ENCODE peak calls at places on chromosome 3, in ten cellular contexts. S is ovary; I is endodermal cell; A is PC-3; C is CD8-positive, alpha-beta T cell; F is tibial artery; P is foreskin fibroblast; D is upper lobe of left lung; K is lower leg skin; X is fibroblast of the aortic adventitia. L is an unnamed sample.

GRCh38 chr3:129597087-129597791 is 9.2 kb downstream of the PLXND1 start:
- DNase-seq in S (no peak), I (no peak), A (no peak), C (no peak), F (peak; percentile 81), P (peak; percentile 75), D (peak; percentile 80), K (no peak), X (peak; percentile 60), L (no peak)

GRCh38 chr3:120642368-120642948 is 39.6 kb downstream of the HGD start:
- DNase-seq in S (no peak), I (no peak), A (no peak), C (no peak), F (no peak), P (peak; percentile 5), D (no peak), K (no peak), X (peak; percentile 52), L (no peak)

GRCh38 chr3:182111967-182112366 is 400.2 kb downstream of the SOX2 start:
- DNase-seq in S (no peak), I (no peak), A (no peak), C (no peak), F (no peak), P (no peak), D (no peak), K (no peak), X (no peak), L (peak; percentile 51)

GRCh38 chr3:188006726-188007393 is 147.1 kb upstream of the LPP start:
- DNase-seq in S (no peak), I (no peak), A (peak; percentile 61), C (no peak), F (peak; percentile 74), P (no peak), D (peak; percentile 8), K (no peak), X (peak; percentile 15), L (peak; percentile 37)

GRCh38 chr3:188756241-188756640 is 415.5 kb upstream of the TPRG1 start:
- DNase-seq in S (no peak), I (no peak), A (no peak), C (no peak), F (no peak), P (no peak), D (no peak), K (no peak), X (no peak), L (no peak)

GRCh38 chr3:141362736-141363135 is 5.6 kb upstream of the ZBTB38 start:
- DNase-seq in S (no peak), I (no peak), A (no peak), C (no peak), F (no peak), P (no peak), D (no peak), K (no peak), X (no peak), L (no peak)

GRCh38 chr3:111605493-111605892 is 10.3 kb upstream of the ZBED2 start:
- DNase-seq in S (no peak), I (no peak), A (no peak), C (no peak), F (no peak), P (no peak), D (no peak), K (no peak), X (no peak), L (no peak)

GRCh38 chr3:119538772-119539171 is 20.6 kb downstream of the CD80 start:
- DNase-seq in S (no peak), I (no peak), A (no peak), C (no peak), F (no peak), P (no peak), D (no peak), K (no peak), X (no peak), L (no peak)

GRCh38 chr3:72380193-72380592 is 468.1 kb downstream of the SHQ1 start:
- DNase-seq in S (no peak), I (no peak), A (peak; percentile 37), C (no peak), F (no peak), P (peak; percentile 60), D (no peak), K (no peak), X (peak; percentile 59), L (peak; percentile 49)

GRCh38 chr3:80355144-80355543 is 587.3 kb upstream of the ROBO1 start:
- DNase-seq in S (no peak), I (no peak), A (no peak), C (no peak), F (no peak), P (no peak), D (no peak), K (no peak), X (no peak), L (peak; percentile 67)

GRCh38 chr3:12719541-12719940 is 39.5 kb downstream of the TMEM40 start:
- DNase-seq in S (no peak), I (no peak), A (no peak), C (no peak), F (no peak), P (no peak), D (no peak), K (no peak), X (no peak), L (no peak)

GRCh38 chr3:24504765-24505164 is 10.1 kb upstream of the THRB start:
- DNase-seq in S (no peak), I (no peak), A (no peak), C (no peak), F (no peak), P (no peak), D (no peak), K (no peak), X (no peak), L (no peak)

GRCh38 chr3:70829101-70829500 is 516.7 kb upstream of the MDFIC2 start:
- DNase-seq in S (peak; percentile 9), I (no peak), A (no peak), C (no peak), F (no peak), P (peak; percentile 67), D (no peak), K (no peak), X (peak; percentile 96), L (no peak)

GRCh38 chr3:194112120-194113106 is 23.5 kb upstream of the HES1 start:
- DNase-seq in S (no peak), I (no peak), A (peak; percentile 92), C (no peak), F (no peak), P (no peak), D (no peak), K (no peak), X (no peak), L (peak; percentile 97)

GRCh38 chr3:62139957-62140356 is 233.4 kb downstream of the FEZF2 start:
- DNase-seq in S (no peak), I (no peak), A (no peak), C (no peak), F (peak; percentile 89), P (peak; percentile 72), D (no peak), K (no peak), X (peak; percentile 29), L (peak; percentile 66)

DNA sequence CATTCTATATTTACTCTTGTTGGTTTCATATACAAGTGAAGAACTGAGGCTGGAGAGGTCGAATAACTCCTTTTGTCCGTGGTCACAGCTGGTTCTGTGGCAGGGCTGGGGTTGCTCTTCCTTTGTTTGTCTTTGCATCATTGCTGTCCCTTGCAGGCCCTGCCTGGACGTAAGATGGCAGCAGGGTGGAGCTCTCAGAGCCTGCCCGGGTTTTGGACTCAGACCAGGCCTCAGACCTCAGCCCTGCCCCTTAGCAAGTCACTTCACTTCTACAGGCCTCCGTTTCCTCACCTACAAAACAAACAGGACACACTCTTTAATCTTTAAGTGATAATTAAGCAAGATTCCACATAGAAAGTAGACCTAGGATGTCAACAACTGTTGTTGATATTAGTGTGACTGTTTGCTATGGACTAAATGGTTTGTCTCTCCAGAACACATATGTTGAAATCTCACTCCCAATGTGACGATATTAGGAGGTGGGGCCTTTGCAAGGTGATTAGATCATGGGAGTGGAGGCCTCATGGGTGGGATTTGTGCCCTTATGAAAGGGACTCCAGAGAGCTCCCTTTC is 65.6 kb upstream of the PLXNA1 start:
- DNase-seq in S (no peak), I (no peak), A (no peak), C (no peak), F (no peak), P (no peak), D (no peak), K (no peak), X (no peak), L (no peak)
- H3K4me3 ChIP-seq in S (no peak overlapping the region), I (no peak overlapping the region), A (no peak overlapping the region), C (no peak overlapping the region), F (no peak overlapping the region), P (no peak overlapping the region), D (no peak overlapping the region), K (no peak overlapping the region), X (no peak overlapping the region), L (no peak overlapping the region)

GRCh38 chr3:185722920-185723319 is 101.9 kb downstream of the IGF2BP2 start:
- DNase-seq in S (no peak), I (no peak), A (no peak), C (no peak), F (no peak), P (no peak), D (no peak), K (no peak), X (no peak), L (no peak)
- TF ChIP-seq CTCF in S (no peak), I (no peak), A (no peak), C (no peak), F (no peak), P (no peak), D (no peak), K (no peak), X (no peak), L (no peak)

GRCh38 chr3:50259432-50260026 is 9.4 kb upstream of the SEMA3B start:
- DNase-seq in S (no peak), I (no peak), A (no peak), C (no peak), F (no peak), P (no peak), D (no peak), K (no peak), X (no peak), L (no peak)
- H3K4me3 ChIP-seq in S (no peak overlapping the region), I (no peak overlapping the region), A (no peak overlapping the region), C (no peak overlapping the region), F (peak overlapping the region; percentile 69), P (no peak overlapping the region), D (peak overlapping the region; percentile 56), K (no peak overlapping the region), X (peak overlapping the region; percentile 22), L (no peak overlapping the region)

GRCh38 chr3:65425880-65426279 is 612.8 kb downstream of the MAGI1 start:
- DNase-seq in S (no peak), I (no peak), A (peak; percentile 4), C (no peak), F (no peak), P (peak; percentile 26), D (no peak), K (no peak), X (peak; percentile 18), L (peak; percentile 36)
- TF ChIP-seq CTCF in S (no peak), I (peak; percentile 71), A (peak; percentile 38), C (no peak), F (peak; percentile 9), P (peak; percentile 60), D (no peak), K (no peak), X (peak; percentile 49), L (peak; percentile 56)

L was measured in epithelial cell of esophagus.